ENCODE peak calls at places on chromosome 16, in seven cellular contexts. B, W, I, M, X, R and H are unnamed samples.

GRCh38 chr16:85129846-85130706 is 17.8 kb upstream of the CIBAR2 start:
- DNase-seq in B (no peak), W (no peak), I (no peak), M (peak; percentile 77), X (no peak), R (no peak), H (no peak)

GRCh38 chr16:82226327-82226726 is 56.3 kb upstream of the MPHOSPH6 start:
- DNase-seq in B (no peak), W (no peak), I (no peak), M (no peak), X (no peak), R (no peak), H (no peak)

GRCh38 chr16:19307587-19308241 is 22.2 kb downstream of the CLEC19A start:
- DNase-seq in B (no peak), W (no peak), I (no peak), M (no peak), X (no peak), R (no peak), H (no peak)

GRCh38 chr16:87559976-87560375 is 42.3 kb upstream of the JPH3 start:
- DNase-seq in B (no peak), W (no peak), I (no peak), M (no peak), X (no peak), R (no peak), H (no peak)

GRCh38 chr16:68234188-68235104 is 1.5 kb downstream of the ESRP2 start:
- DNase-seq in B (no peak), W (peak; percentile 28), I (no peak), M (no peak), X (no peak), R (no peak), H (no peak)

GRCh38 chr16:10929853-10930754 is 12.2 kb downstream of the DEXI start:
- DNase-seq in B (no peak), W (no peak), I (no peak), M (peak; percentile 51), X (no peak), R (no peak), H (no peak)

GRCh38 chr16:89048087-89048729 is 45.4 kb upstream of the ACSF3 start:
- DNase-seq in B (no peak), W (no peak), I (no peak), M (no peak), X (no peak), R (no peak), H (no peak)

GRCh38 chr16:81521141-81521626 is 76.6 kb downstream of the CMIP start:
- DNase-seq in B (peak; percentile 45), W (peak; percentile 71), I (no peak), M (no peak), X (peak; percentile 30), R (no peak), H (peak; percentile 81)

GRCh38 chr16:29922326-29922725 is 3.7 kb downstream of the KCTD13 start:
- DNase-seq in B (no peak), W (no peak), I (no peak), M (no peak), X (peak; percentile 61), R (no peak), H (no peak)

GRCh38 chr16:70663524-70664324 is 17.4 kb downstream of the IL34 start:
- DNase-seq in B (no peak), W (no peak), I (no peak), M (no peak), X (no peak), R (no peak), H (no peak)